ENCODE peak calls at places on chromosome 17, in ten cellular contexts. A, X, W, E, Q, Z, M, H, B and O are unnamed samples.

GRCh38 chr17:44348234-44348987 is 3.3 kb downstream of the GRN start:
- DNase-seq in A (no peak), B (no peak), X (no peak), E (no peak), M (peak), W (no peak), Q (no peak), Z (no peak), H (peak), O (no peak)

GRCh38 chr17:59825533-59826316 is 67.0 kb downstream of the TUBD1 start:
- DNase-seq in B (no peak), X (no peak), Z (no peak), H (no peak), W (no peak), E (peak), M (no peak), A (no peak), Q (no peak), O (peak)

GRCh38 chr17:79574108-79574507 is 36.7 kb downstream of the RBFOX3 start:
- DNase-seq in E (no peak), Z (no peak), B (no peak), M (no peak), X (no peak), A (no peak), W (no peak), H (no peak), Q (no peak), O (no peak)

GRCh38 chr17:73281926-73282325 is 20.2 kb upstream of the CPSF4L start:
- DNase-seq in M (no peak), H (no peak), A (no peak), B (no peak), E (no peak), Z (no peak), W (no peak), Q (no peak), X (no peak), O (no peak)

GRCh38 chr17:58384900-58385299 is 32.4 kb downstream of the RNF43 start:
- DNase-seq in H (no peak), A (no peak), X (no peak), Q (no peak), E (no peak), Z (no peak), M (no peak), B (no peak), W (no peak), O (no peak)

GRCh38 chr17:58111676-58112075 is 28.5 kb downstream of the DYNLL2 start:
- DNase-seq in B (no peak), Q (no peak), A (no peak), W (no peak), M (no peak), Z (no peak), X (no peak), H (no peak), E (no peak), O (no peak)

GRCh38 chr17:76193616-76194015 is 46.7 kb downstream of the RNF157 start:
- DNase-seq in X (no peak), B (no peak), M (no peak), E (no peak), A (no peak), Z (no peak), H (no peak), W (no peak), Q (no peak), O (no peak)

GRCh38 chr17:11948791-11949190 is 48.5 kb downstream of the ZNF18 start:
- DNase-seq in B (peak), E (peak), X (no peak), Q (no peak), A (peak), W (no peak), H (peak), M (no peak), Z (peak), O (peak)

GRCh38 chr17:29117440-29117753 is 62.8 kb downstream of the MYO18A start:
- DNase-seq in Q (no peak), A (no peak), E (no peak), B (no peak), W (no peak), M (no peak), X (no peak), Z (no peak), H (no peak), O (no peak)

GRCh38 chr17:72399608-72400487 is 279.0 kb downstream of the SOX9 start:
- DNase-seq in H (no peak), X (no peak), B (no peak), Z (no peak), A (peak), E (no peak), Q (no peak), W (no peak), M (no peak), O (no peak)

GRCh38 chr17:50110591-50111349 is 15.6 kb downstream of the PDK2 start:
- DNase-seq in X (no peak), Z (no peak), E (no peak), Q (peak), H (no peak), M (no peak), B (peak), A (no peak), W (peak), O (no peak)

GRCh38 chr17:72122668-72123495 is 2.1 kb downstream of the SOX9 start:
- DNase-seq in E (peak), W (peak), X (no peak), B (peak), Z (no peak), H (peak), A (peak), Q (peak), M (peak), O (peak)

GRCh38 chr17:77769215-77769614 is 189.3 kb upstream of the TNRC6C start:
- DNase-seq in B (no peak), H (no peak), M (no peak), Z (no peak), A (no peak), E (no peak), Q (no peak), W (no peak), X (no peak), O (peak)

GRCh38 chr17:18246880-18247612 is 11.5 kb downstream of the FLII start:
- DNase-seq in H (peak), Q (no peak), X (no peak), M (peak), B (peak), Z (no peak), A (peak), E (no peak), W (peak), O (peak)

GRCh38 chr17:68198931-68199836 is 48.7 kb upstream of the AMZ2 start:
- DNase-seq in Z (no peak), X (no peak), B (peak), H (no peak), A (peak), M (no peak), Q (peak), W (no peak), E (peak), O (peak)

GRCh38 chr17:27628376-27628775 is 2.6 kb upstream of the LGALS9 start:
- DNase-seq in M (no peak), X (no peak), A (no peak), Z (no peak), H (no peak), B (no peak), Q (no peak), E (no peak), W (no peak), O (no peak)

GRCh38 chr17:83050651-83051422 is 28.6 kb upstream of the METRNL start:
- DNase-seq in Q (no peak), W (peak), M (no peak), Z (no peak), X (no peak), E (no peak), A (peak), H (peak), B (no peak), O (no peak)

GRCh38 chr17:29726721-29727252 is 104.1 kb upstream of the CORO6 start:
- DNase-seq in A (no peak), Z (no peak), Q (no peak), X (no peak), W (no peak), B (no peak), M (no peak), E (no peak), H (no peak), O (peak)

GRCh38 chr17:77086433-77087010 is 54.2 kb upstream of the SEC14L1 start:
- DNase-seq in B (peak), W (peak), Z (peak), M (peak), X (peak), Q (peak), E (peak), A (peak), H (peak), O (peak)

GRCh38 chr17:40600486-40601046 is 35.3 kb upstream of the CCR7 start:
- DNase-seq in M (no peak), X (no peak), E (no peak), A (no peak), Q (no peak), Z (no peak), B (no peak), W (no peak), H (no peak), O (no peak)

GRCh38 chr17:37702605-37703004 is 42.3 kb downstream of the HNF1B start:
- DNase-seq in M (no peak), A (peak), H (no peak), Z (peak), X (no peak), Q (no peak), B (no peak), W (no peak), E (peak), O (peak)

GRCh38 chr17:17749025-17749772 is 67.9 kb downstream of the RAI1 start:
- DNase-seq in E (no peak), H (no peak), W (peak), B (no peak), M (no peak), Z (no peak), X (no peak), A (no peak), Q (no peak), O (no peak)

GRCh38 chr17:160336-160735 is 21.1 kb downstream of the DOC2B start:
- DNase-seq in Z (no peak), M (peak), B (no peak), X (no peak), W (no peak), H (no peak), Q (no peak), E (no peak), A (no peak), O (no peak)
- TF ChIP-seq CTCF in Z (no peak), M (no peak), B (no peak), X (no peak), W (no peak), H (no peak), Q (no peak), E (no peak), A (no peak), O (no peak)

GRCh38 chr17:6610011-6610410 is 30.5 kb downstream of the KIAA0753 start:
- DNase-seq in W (no peak), M (no peak), E (no peak), A (no peak), X (no peak), H (no peak), Z (no peak), B (no peak), Q (no peak), O (no peak)
- H3K4me3 ChIP-seq in W (no peak), M (no peak), E (no peak), A (no peak), X (no peak), H (no peak), Z (no peak), B (no peak), Q (no peak), O (no peak)

GRCh38 chr17:63792055-63792729 is 18.2 kb downstream of the DDX42 start:
- DNase-seq in B (no peak), M (no peak), X (no peak), Z (no peak), Q (no peak), A (no peak), H (no peak), E (no peak), W (no peak), O (no peak)
- TF ChIP-seq CTCF in B (no peak), M (no peak), X (no peak), Z (no peak), Q (no peak), A (no peak), H (no peak), E (no peak), W (no peak), O (no peak)

GRCh38 chr17:3698139-3698538 is 2.2 kb upstream of the P2RX5 start:
- DNase-seq in A (no peak), Z (no peak), Q (no peak), H (no peak), W (no peak), X (no peak), B (no peak), E (no peak), M (no peak), O (no peak)

GRCh38 chr17:3695129-3695722 is 729 bp downstream of the P2RX5 start:
- DNase-seq in Z (no peak), W (peak), M (no peak), E (no peak), A (no peak), B (peak), X (no peak), Q (no peak), H (no peak), O (no peak)

GRCh38 chr17:3697157-3697515 is 1.2 kb upstream of the P2RX5 start:
- DNase-seq in B (no peak), H (no peak), Q (no peak), Z (no peak), M (no peak), X (no peak), A (no peak), W (no peak), E (no peak), O (no peak)

GRCh38 chr17:3693829-3694231 is 2.1 kb downstream of the P2RX5 start:
- DNase-seq in Q (no peak), E (no peak), A (no peak), Z (no peak), M (no peak), H (no peak), B (no peak), X (no peak), W (no peak), O (no peak)

DNA sequence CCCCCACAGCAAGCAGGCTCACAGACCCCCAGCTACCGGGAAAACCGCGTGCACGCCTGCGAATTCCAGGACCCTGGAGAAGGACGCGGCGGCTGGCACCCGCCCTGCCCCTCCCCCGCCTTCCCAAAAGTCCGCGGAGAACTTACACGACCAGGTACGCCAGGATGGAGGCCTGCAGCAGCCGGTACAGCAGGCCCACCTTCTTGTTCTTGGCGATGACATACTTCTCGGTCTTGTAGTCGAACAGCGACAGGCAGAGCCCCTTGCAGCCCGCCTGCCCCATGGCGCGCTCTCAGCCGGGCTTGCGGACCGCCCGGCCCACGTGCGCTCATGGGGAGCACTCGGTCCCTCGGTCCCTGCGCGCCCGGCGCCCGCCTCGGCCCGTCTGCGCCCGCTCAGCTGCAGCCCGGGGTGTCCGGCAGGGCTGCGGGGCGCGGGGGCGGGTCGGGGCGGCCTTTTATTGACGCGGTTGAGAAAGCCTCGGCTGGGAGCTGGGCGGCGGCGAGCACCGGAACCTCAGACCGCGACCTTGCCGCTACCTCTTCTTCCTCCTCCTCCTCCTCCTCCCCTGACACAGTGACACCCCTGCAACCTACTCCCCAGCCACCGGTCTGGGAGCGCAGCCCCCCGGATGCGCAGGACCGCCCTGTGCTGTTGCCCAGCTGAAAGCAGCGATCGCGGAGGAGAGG is at the start of gene P2RX5:
- DNase-seq in Z (no peak), M (no peak), B (peak), A (peak), X (no peak), Q (no peak), W (no peak), H (no peak), E (no peak), O (no peak)
- H3K4me3 ChIP-seq in Z (peak), M (peak), B (peak), A (peak), X (peak), Q (peak), W (peak), H (peak), E (peak), O (peak)

GRCh38 chr17:80927791-80928216 is 63.8 kb upstream of the CHMP6 start:
- DNase-seq in E (no peak), H (peak), A (no peak), W (no peak), Q (no peak), Z (peak), M (peak), B (no peak), X (no peak), O (peak)
- TF ChIP-seq CTCF in E (peak), H (no peak), A (no peak), W (peak), Q (no peak), Z (peak), M (peak), B (no peak), X (no peak), O (no peak)

GRCh38 chr17:16442594-16443389 is 27.4 kb downstream of the TRPV2 start:
- DNase-seq in Z (no peak), M (no peak), H (no peak), W (no peak), X (no peak), E (no peak), B (no peak), Q (no peak), A (no peak), O (peak)

GRCh38 chr17:16443390-16444257 is 28.3 kb downstream of the TRPV2 start:
- DNase-seq in Q (no peak), Z (no peak), M (no peak), A (no peak), B (no peak), H (no peak), W (no peak), X (no peak), E (no peak), O (no peak)

GRCh38 chr17:16444258-16444886 is 29.0 kb downstream of the TRPV2 start:
- DNase-seq in M (no peak), X (no peak), W (no peak), H (no peak), A (no peak), E (no peak), B (no peak), Q (no peak), Z (no peak), O (no peak)

GRCh38 chr17:16440814-16441629 is 25.7 kb downstream of the TRPV2 start:
- DNase-seq in B (no peak), X (no peak), Z (no peak), A (no peak), W (no peak), E (no peak), Q (no peak), H (no peak), M (no peak), O (peak)

DNA sequence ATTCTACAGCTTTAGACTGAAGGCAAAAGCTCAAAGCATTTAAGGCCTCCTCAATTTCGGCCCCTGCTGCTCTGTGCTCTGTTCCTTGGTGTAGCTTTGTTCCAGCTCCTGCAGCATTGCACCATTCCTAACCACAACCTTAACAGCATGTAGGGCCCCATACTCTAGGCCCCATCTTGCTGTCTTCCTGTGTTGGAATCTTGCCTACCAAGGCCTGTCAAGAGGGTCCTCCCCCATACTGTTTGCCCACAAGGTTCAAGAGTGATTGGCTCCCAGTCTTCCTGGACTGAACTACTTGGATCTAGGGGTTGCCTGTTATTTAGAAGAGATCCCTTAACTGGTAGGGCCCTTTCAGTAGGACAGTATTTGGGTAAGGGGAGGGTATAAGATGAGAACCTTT is 26.8 kb downstream of the TRPV2 start:
- DNase-seq in W (no peak), M (no peak), B (no peak), A (no peak), X (no peak), E (peak), Q (no peak), H (no peak), Z (no peak), O (peak)
- H3K4me3 ChIP-seq in W (no peak), M (no peak), B (peak), A (no peak), X (no peak), E (peak), Q (no peak), H (peak), Z (peak), O (no peak)

GRCh38 chr17:81338301-81339179 is 43.4 kb upstream of the SLC38A10 start:
- DNase-seq in E (no peak), H (no peak), X (no peak), Z (no peak), Q (peak), W (no peak), B (no peak), M (no peak), A (peak), O (peak)
- TF ChIP-seq CTCF in E (no peak), H (no peak), X (no peak), Z (peak), Q (no peak), W (no peak), B (no peak), M (peak), A (no peak), O (no peak)

GRCh38 chr17:4950075-4950756 is 703 bp upstream of the ENO3 start:
- DNase-seq in Q (peak), A (peak), W (peak), H (peak), Z (no peak), E (no peak), M (peak), B (peak), X (peak), O (no peak)

GRCh38 chr17:4948166-4948996 is at the start of gene PFN1:
- DNase-seq in A (peak), M (peak), H (peak), Z (peak), E (peak), W (peak), B (peak), Q (peak), X (peak), O (peak)

GRCh38 chr17:4947411-4948165 is 742 bp downstream of the PFN1 start:
- DNase-seq in Q (peak), A (peak), H (peak), Z (no peak), W (peak), B (peak), X (peak), E (peak), M (peak), O (peak)

GRCh38 chr17:4949321-4950074 is 1.2 kb upstream of the PFN1 start:
- DNase-seq in M (peak), H (peak), E (peak), W (peak), Q (peak), B (peak), Z (no peak), A (peak), X (peak), O (peak)

DNA sequence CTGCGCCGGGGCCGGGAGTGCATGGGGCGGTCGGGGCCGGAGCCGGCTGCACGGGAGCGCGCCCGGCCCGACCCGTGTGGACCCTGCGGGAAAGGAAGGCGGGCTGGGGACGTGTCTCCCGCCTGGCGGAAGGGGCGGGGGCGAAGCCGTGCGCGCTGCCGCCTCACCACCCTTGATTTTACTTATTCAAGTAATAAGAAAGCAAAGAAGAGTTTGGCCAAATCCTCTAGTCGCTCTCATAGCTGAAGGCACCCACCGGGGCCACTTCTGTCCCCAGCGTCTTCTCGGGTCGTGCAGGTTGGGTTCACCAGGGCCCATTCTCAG is 629 bp upstream of the PFN1 start:
- DNase-seq in M (peak), Z (peak), W (peak), E (peak), X (peak), Q (peak), A (peak), B (peak), H (peak), O (peak)
- H3K4me3 ChIP-seq in M (peak), Z (peak), W (peak), E (peak), X (peak), Q (peak), A (peak), B (peak), H (peak), O (peak)